ENCODE peak calls at places on chromosomes 2 and 18, in eight cellular contexts. R is NCI-H2029, U is adrenal gland, C is left lung, P is SK-N-SH, E is AG10803, O is HCT116, I is left ventricle myocardium superior. B is an unnamed sample.

GRCh38 chr2:203453858-203454451 is 81.1 kb downstream of the RAPH1 start:
- DNase-seq in R (peak), U (peak), C (no peak), P (peak), E (peak), O (peak), I (no peak), B (peak)

GRCh38 chr2:72913531-72914225 is 3.6 kb upstream of the EMX1 start:
- DNase-seq in R (no peak), U (peak), C (no peak), P (no peak), E (no peak), O (no peak), I (no peak), B (no peak)

GRCh38 chr2:221518937-221519635 is 53.0 kb downstream of the EPHA4 start:
- DNase-seq in R (no peak), U (peak), C (no peak), P (no peak), E (no peak), O (no peak), I (no peak), B (no peak)

GRCh38 chr18:55781481-55781957 is 193.5 kb upstream of the TCF4 start:
- DNase-seq in R (peak), U (peak), C (no peak), P (peak), E (peak), O (no peak), I (peak), B (peak)

GRCh38 chr2:111069722-111070121 is 51.0 kb upstream of the BCL2L11 start:
- DNase-seq in R (no peak), U (no peak), C (no peak), P (no peak), E (no peak), O (no peak), I (no peak), B (no peak)

GRCh38 chr2:158745067-158745865 is 49.9 kb upstream of the DAPL1 start:
- DNase-seq in R (no peak), U (peak), C (no peak), P (peak), E (peak), O (peak), I (no peak), B (peak)

GRCh38 chr18:59729781-59730180 is 32.6 kb upstream of the CCBE1 start:
- DNase-seq in R (no peak), U (no peak), C (no peak), P (no peak), E (no peak), O (no peak), I (no peak), B (no peak)

GRCh38 chr2:64063924-64064331 is 44.7 kb upstream of the VPS54 start:
- DNase-seq in R (peak), U (no peak), C (no peak), P (no peak), E (peak), O (no peak), I (no peak), B (peak)

GRCh38 chr2:29105375-29105774 is 9.8 kb upstream of the CLIP4 start:
- DNase-seq in R (no peak), U (no peak), C (no peak), P (no peak), E (no peak), O (no peak), I (no peak), B (peak)